ENCODE peak calls at places on chromosomes 12 and 14, in seven cellular contexts. E, T, W, B, H, S and C are unnamed samples.

GRCh38 chr12:26938660-26939185 is 453 bp downstream of the FGFR1OP2 start:
- ATAC-seq in E (peak), T (peak), W (no peak), B (peak), H (peak), S (peak), C (peak)

GRCh38 chr14:104844306-104845032 is 20.6 kb upstream of the CEP170B start:
- ATAC-seq in E (no peak), T (peak), W (no peak), B (peak), H (no peak), S (peak), C (peak)

GRCh38 chr14:75363570-75364227 is 64.1 kb upstream of the JDP2 start:
- ATAC-seq in E (peak), T (no peak), W (no peak), B (no peak), H (no peak), S (no peak), C (no peak)

GRCh38 chr12:45720069-45720468 is 9.4 kb upstream of the ARID2 start:
- ATAC-seq in E (no peak), T (no peak), W (no peak), B (no peak), H (no peak), S (no peak), C (no peak)

GRCh38 chr12:92075425-92075891 is 70.2 kb downstream of the BTG1 start:
- ATAC-seq in E (peak), T (no peak), W (no peak), B (peak), H (no peak), S (no peak), C (no peak)

GRCh38 chr12:84996759-84997158 is 39.3 kb downstream of the TSPAN19 start:
- ATAC-seq in E (no peak), T (no peak), W (no peak), B (peak), H (no peak), S (no peak), C (no peak)

GRCh38 chr12:44915958-44916357 is 39.8 kb upstream of the NELL2 start:
- ATAC-seq in E (no peak), T (no peak), W (no peak), B (no peak), H (no peak), S (no peak), C (no peak)

GRCh38 chr14:91204657-91205056 is 39.8 kb downstream of the GPR68 start:
- ATAC-seq in E (no peak), T (no peak), W (no peak), B (no peak), H (no peak), S (no peak), C (no peak)

GRCh38 chr14:23568600-23569310 is 1.2 kb upstream of the AP1G2 start:
- ATAC-seq in E (no peak), T (peak), W (no peak), B (no peak), H (no peak), S (no peak), C (no peak)

GRCh38 chr14:65940056-65940735 is 527.7 kb downstream of the FUT8 start:
- ATAC-seq in E (no peak), T (peak), W (peak), B (no peak), H (peak), S (peak), C (no peak)

GRCh38 chr12:108320503-108321293 is 18.4 kb downstream of the CMKLR1 start:
- ATAC-seq in E (no peak), T (peak), W (no peak), B (no peak), H (no peak), S (no peak), C (no peak)

GRCh38 chr12:47942327-47943230 is 20.8 kb upstream of the TMEM106C start:
- ATAC-seq in E (peak), T (peak), W (peak), B (peak), H (no peak), S (no peak), C (peak)

GRCh38 chr14:73443758-73444157 is 14.6 kb downstream of the NUMB start:
- ATAC-seq in E (no peak), T (no peak), W (no peak), B (no peak), H (no peak), S (no peak), C (no peak)

GRCh38 chr12:110355080-110355479 is 48.4 kb downstream of the ANAPC7 start:
- ATAC-seq in E (peak), T (peak), W (peak), B (no peak), H (peak), S (peak), C (peak)